ENCODE peak calls at places on chromosome 7, in nine cellular contexts. T, O, S, V, M, R, I, W and D are unnamed samples.

GRCh38 chr7:98281757-98282652 is 519 bp downstream of the BRI3 start:
- DNase-seq in I (no peak), M (peak; percentile 26), R (no peak), V (no peak), W (no peak), O (no peak), T (no peak), S (no peak), D (no peak)

GRCh38 chr7:116357776-116358670 is 141.5 kb upstream of the CAV2 start:
- DNase-seq in V (no peak), O (peak; percentile 62), W (no peak), S (no peak), I (peak; percentile 63), R (no peak), T (no peak), M (no peak), D (no peak)

GRCh38 chr7:128860158-128861073 is 2.2 kb upstream of the ATP6V1F start:
- DNase-seq in T (no peak), V (no peak), M (no peak), W (no peak), S (peak; percentile 50), I (peak; percentile 75), R (no peak), O (peak; percentile 81), D (no peak)

GRCh38 chr7:1977059-1977875 is 255.5 kb downstream of the MAD1L1 start:
- DNase-seq in V (no peak), W (no peak), R (no peak), I (no peak), S (no peak), T (no peak), M (no peak), O (no peak), D (no peak)

GRCh38 chr7:143003393-143004051 is 23.4 kb downstream of the OR9A2 start:
- DNase-seq in S (no peak), R (no peak), M (no peak), W (peak; percentile 1), I (peak; percentile 23), V (peak; percentile 60), O (peak; percentile 44), T (peak; percentile 12), D (peak; percentile 12)

GRCh38 chr7:107167483-107168232 is 1.1 kb upstream of the HBP1 start:
- DNase-seq in S (no peak), R (no peak), V (peak; percentile 71), M (peak; percentile 40), I (peak; percentile 73), O (peak; percentile 90), W (peak; percentile 74), T (peak; percentile 69), D (peak; percentile 9)

GRCh38 chr7:127704211-127704610 is 52.2 kb downstream of the SND1 start:
- DNase-seq in O (no peak), M (no peak), I (no peak), R (no peak), V (no peak), S (no peak), W (no peak), T (no peak), D (no peak)

GRCh38 chr7:2006231-2006771 is 226.4 kb downstream of the MAD1L1 start:
- DNase-seq in I (no peak), M (no peak), O (no peak), R (no peak), S (peak; percentile 20), V (no peak), W (no peak), T (no peak), D (no peak)

GRCh38 chr7:94928168-94928707 is 20.8 kb downstream of the PPP1R9A start:
- DNase-seq in R (no peak), I (no peak), T (no peak), V (no peak), W (no peak), M (no peak), O (no peak), S (no peak), D (no peak)

GRCh38 chr7:55971045-55971444 is 6.7 kb downstream of the NIPSNAP2 start:
- DNase-seq in V (no peak), I (no peak), M (no peak), T (no peak), R (no peak), O (no peak), W (no peak), S (no peak), D (no peak)

GRCh38 chr7:72183835-72184234 is 228.3 kb downstream of the CALN1 start:
- DNase-seq in R (no peak), V (peak; percentile 35), I (no peak), S (no peak), W (peak; percentile 6), O (no peak), M (no peak), T (no peak), D (peak; percentile 7)

GRCh38 chr7:151754142-151754590 is 122.7 kb downstream of the PRKAG2 start:
- DNase-seq in O (peak; percentile 99), V (peak; percentile 92), I (peak; percentile 98), W (peak; percentile 89), M (peak; percentile 48), R (no peak), T (peak; percentile 83), S (peak; percentile 96), D (peak; percentile 73)

GRCh38 chr7:111172573-111172972 is 81.6 kb downstream of the LRRN3 start:
- DNase-seq in R (no peak), O (peak; percentile 1), M (no peak), T (no peak), S (no peak), I (no peak), V (no peak), W (no peak), D (no peak)

GRCh38 chr7:37510043-37510634 is 61.5 kb upstream of the ELMO1 start:
- DNase-seq in R (no peak), I (no peak), O (no peak), M (no peak), S (no peak), W (peak; percentile 4), V (peak; percentile 31), T (no peak), D (no peak)

GRCh38 chr7:55060690-55061414 is 42.0 kb downstream of the EGFR start:
- DNase-seq in V (no peak), R (no peak), I (no peak), O (peak; percentile 78), M (peak; percentile 49), W (no peak), T (no peak), S (no peak), D (no peak)

GRCh38 chr7:96181174-96181573 is 140.7 kb downstream of the SLC25A13 start:
- DNase-seq in I (no peak), W (no peak), T (no peak), V (peak; percentile 18), M (no peak), R (no peak), O (no peak), S (no peak), D (no peak)

GRCh38 chr7:96177353-96177752 is 144.5 kb downstream of the SLC25A13 start:
- DNase-seq in R (no peak), V (no peak), S (no peak), M (no peak), O (no peak), W (no peak), T (no peak), I (no peak), D (no peak)

GRCh38 chr7:96178581-96178980 is 143.3 kb downstream of the SLC25A13 start:
- DNase-seq in O (no peak), W (no peak), V (peak; percentile 59), I (no peak), S (no peak), M (no peak), R (no peak), T (no peak), D (no peak)

GRCh38 chr7:96179341-96179740 is 142.6 kb downstream of the SLC25A13 start:
- DNase-seq in T (no peak), S (no peak), I (no peak), V (no peak), R (no peak), W (no peak), O (peak; percentile 25), M (no peak), D (no peak)

DNA sequence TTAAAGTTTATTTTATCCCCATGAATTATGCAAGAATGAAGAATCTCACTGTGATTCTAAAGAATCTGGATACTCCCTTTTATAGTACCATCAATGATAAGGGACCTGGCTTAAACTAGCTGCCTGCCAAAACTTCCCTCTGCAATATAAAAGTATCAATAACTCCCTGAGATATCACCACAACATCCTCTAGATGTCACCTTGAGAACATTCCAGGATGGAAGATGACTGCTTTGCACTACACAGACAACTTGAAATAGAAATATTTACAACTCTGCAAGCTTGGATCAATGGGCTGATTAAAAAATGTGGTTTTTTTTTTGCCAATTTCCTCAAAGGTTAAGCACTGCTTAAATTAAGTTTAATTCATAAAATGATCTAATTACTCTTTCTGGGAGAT is 142.0 kb downstream of the SLC25A13 start:
- DNase-seq in O (peak; percentile 10), V (no peak), W (no peak), T (no peak), M (no peak), I (no peak), R (no peak), S (no peak), D (no peak)
- TF ChIP-seq CTCF in O (peak; percentile 20), V (no peak), W (no peak), T (no peak), M (no peak), I (no peak), R (no peak), S (no peak), D (no peak)

GRCh38 chr7:24821045-24821853 is 64.0 kb upstream of the GSDME start:
- DNase-seq in I (peak; percentile 95), W (peak; percentile 35), O (peak; percentile 96), R (peak; percentile 49), M (no peak), T (peak; percentile 49), V (no peak), S (no peak), D (no peak)
- TF ChIP-seq CTCF in I (peak; percentile 38), W (no peak), O (peak; percentile 29), R (no peak), M (no peak), T (peak; percentile 14), V (peak; percentile 36), S (no peak), D (no peak)

GRCh38 chr7:114539575-114539974 is 125.0 kb downstream of the FOXP2 start:
- DNase-seq in V (peak; percentile 51), I (peak; percentile 19), T (no peak), W (peak; percentile 12), S (no peak), O (peak; percentile 35), R (no peak), M (no peak), D (no peak)
- TF ChIP-seq CTCF in V (peak; percentile 72), I (peak; percentile 56), T (no peak), W (peak; percentile 41), S (peak; percentile 42), O (peak; percentile 51), R (no peak), M (no peak), D (peak; percentile 41)

DNA sequence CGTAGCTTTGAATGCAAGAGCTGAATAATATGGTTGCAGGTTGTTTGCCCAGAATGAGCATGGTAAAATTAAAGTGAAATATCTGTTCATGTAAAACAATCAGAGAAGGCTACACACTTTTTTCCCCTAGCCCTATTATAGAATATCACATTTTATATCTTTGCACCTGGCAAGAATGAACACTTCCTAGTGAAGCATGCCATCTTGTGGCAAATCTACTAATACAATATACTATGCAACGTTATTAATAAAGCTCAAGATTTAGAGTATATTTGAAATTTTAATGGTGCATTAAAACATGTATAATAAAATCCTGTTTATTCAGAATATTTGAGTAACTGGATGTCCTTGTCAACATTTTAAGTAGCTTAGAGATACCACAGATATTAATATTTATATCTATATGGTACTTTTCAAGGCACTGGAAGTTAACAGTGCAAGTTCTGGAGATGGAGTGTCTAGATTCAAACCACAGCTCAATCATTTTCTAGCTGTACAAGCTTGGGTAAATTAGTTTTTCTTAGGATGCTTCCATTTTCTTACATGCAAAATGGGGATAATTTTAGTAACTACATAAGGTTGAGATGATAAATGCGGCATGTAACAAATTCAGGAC is 643.1 kb upstream of the SEMA3D start:
- DNase-seq in S (no peak), M (no peak), I (no peak), T (no peak), R (no peak), W (no peak), V (peak; percentile 9), O (peak; percentile 11), D (no peak)
- TF ChIP-seq CTCF in S (peak; percentile 49), M (no peak), I (peak; percentile 21), T (peak; percentile 37), R (no peak), W (peak; percentile 16), V (peak; percentile 32), O (peak; percentile 52), D (peak; percentile 75)